ENCODE peak calls at places on chromosomes 6 and 20, in nine cellular contexts. X, Q, D, N, C, F, M, L and G are unnamed samples.

GRCh38 chr6:149840345-149841075 is 23.6 kb downstream of the LRP11 start:
- DNase-seq in M (peak), C (peak), X (no peak), F (peak), D (peak), L (no peak), Q (no peak), N (peak), G (peak)

GRCh38 chr20:24124951-24125650 is 136.5 kb upstream of the GGTLC1 start:
- DNase-seq in M (no peak), Q (no peak), N (no peak), D (no peak), L (no peak), F (no peak), X (no peak), C (no peak), G (no peak)

GRCh38 chr20:57091748-57092111 is 174.7 kb downstream of the BMP7 start:
- DNase-seq in N (no peak), L (no peak), D (no peak), X (no peak), Q (no peak), M (no peak), F (no peak), C (no peak), G (no peak)

GRCh38 chr20:2283706-2284423 is 11.9 kb upstream of the TGM3 start:
- DNase-seq in Q (no peak), X (no peak), C (no peak), M (no peak), F (no peak), D (peak), L (no peak), N (no peak), G (no peak)

GRCh38 chr6:12415980-12416598 is 125.9 kb downstream of the EDN1 start:
- DNase-seq in L (no peak), F (no peak), X (no peak), D (no peak), C (no peak), Q (no peak), M (no peak), N (no peak), G (no peak)

GRCh38 chr6:24495516-24495847 is 713 bp downstream of the ALDH5A1 start:
- DNase-seq in L (no peak), M (peak), D (peak), F (peak), N (no peak), X (peak), Q (no peak), C (peak), G (peak)

GRCh38 chr6:114580882-114581281 is 238.1 kb upstream of the HS3ST5 start:
- DNase-seq in C (no peak), F (no peak), D (no peak), M (no peak), L (no peak), Q (no peak), N (no peak), X (no peak), G (no peak)

GRCh38 chr6:150857062-150857905 is 8.2 kb upstream of the MTHFD1L start:
- DNase-seq in N (no peak), M (no peak), F (peak), X (peak), L (peak), D (peak), Q (no peak), C (no peak), G (no peak)

GRCh38 chr6:150527100-150527499 is 72.6 kb upstream of the PLEKHG1 start:
- DNase-seq in F (no peak), M (no peak), C (no peak), D (peak), Q (no peak), L (no peak), X (no peak), N (no peak), G (no peak)

GRCh38 chr20:37651932-37652331 is 41.9 kb upstream of the CTNNBL1 start:
- DNase-seq in X (no peak), L (no peak), M (peak), F (peak), N (peak), D (peak), Q (no peak), C (no peak), G (no peak)

GRCh38 chr6:77455271-77455670 is 8.0 kb downstream of the HTR1B start:
- DNase-seq in X (no peak), M (no peak), C (no peak), N (no peak), L (no peak), Q (no peak), D (no peak), F (peak), G (no peak)

GRCh38 chr6:148890091-148890490 is 143.3 kb downstream of the UST start:
- DNase-seq in L (no peak), N (no peak), X (no peak), C (no peak), F (peak), D (no peak), M (no peak), Q (no peak), G (no peak)

GRCh38 chr6:119716668-119717270 is 367.2 kb upstream of the MAN1A1 start:
- DNase-seq in F (no peak), M (no peak), X (no peak), L (no peak), Q (no peak), D (no peak), N (no peak), C (no peak), G (no peak)

GRCh38 chr6:166778046-166778445 is 151.0 kb upstream of the RPS6KA2 start:
- DNase-seq in N (no peak), Q (no peak), C (no peak), X (no peak), L (no peak), F (no peak), D (no peak), M (no peak), G (no peak)

GRCh38 chr20:50815162-50815989 is 20.5 kb downstream of the BCAS4 start:
- DNase-seq in F (peak), Q (no peak), X (peak), L (no peak), N (no peak), C (no peak), M (peak), D (peak), G (peak)

GRCh38 chr20:62355527-62356142 is 11.5 kb downstream of the LAMA5 start:
- DNase-seq in M (no peak), X (no peak), L (no peak), Q (no peak), F (peak), N (no peak), C (peak), D (peak), G (no peak)

GRCh38 chr6:150373260-150373701 is 4.5 kb downstream of the IYD start:
- DNase-seq in Q (no peak), X (no peak), F (peak), C (no peak), L (no peak), D (no peak), M (peak), N (no peak), G (no peak)

GRCh38 chr20:45061244-45061643 is 39.7 kb downstream of the KCNS1 start:
- DNase-seq in Q (no peak), D (peak), F (peak), C (no peak), L (peak), X (peak), N (no peak), M (no peak), G (no peak)

GRCh38 chr6:56864171-56864616 is 90.7 kb upstream of the BEND6 start:
- DNase-seq in M (no peak), X (no peak), N (no peak), C (no peak), L (no peak), D (peak), F (peak), Q (no peak), G (no peak)

GRCh38 chr6:167985205-167985604 is 12.3 kb upstream of the KIF25 start:
- DNase-seq in Q (no peak), C (no peak), X (no peak), M (no peak), L (no peak), N (no peak), D (no peak), F (no peak), G (no peak)

GRCh38 chr6:12297363-12298016 is 7.3 kb downstream of the EDN1 start:
- DNase-seq in D (no peak), M (no peak), L (no peak), Q (no peak), X (no peak), F (no peak), C (no peak), N (no peak), G (no peak)

GRCh38 chr6:37006793-37007339 is 1.4 kb downstream of the FGD2 start:
- DNase-seq in Q (no peak), N (no peak), M (no peak), D (peak), F (no peak), X (no peak), C (no peak), L (no peak), G (no peak)